ENCODE peak calls at places on chromosome 1, in nine cellular contexts. One of them, this sample, is unnamed.

GRCh38 chr1:46174448-46175231 is at the start of gene TSPAN1:
- DNase-seq in KBM-7: no peak
- DNase-seq in NCI-H2029: no peak
- DNase-seq in AG04450: no peak
- DNase-seq in stimulated activated CD4-positive, alpha-beta T cell treated with anti-CD3 and anti-CD28 coated beads, Interleukin-4, amount 100 ng/mL, for 48 hours: no peak
- DNase-seq in AG08396: peak; percentile 38
- DNase-seq in islet precursor cell: no peak
- DNase-seq in iris pigment epithelial cell: peak; percentile 23
- DNase-seq in activated CD4-positive, alpha-beta T cell treated with anti-CD3 and anti-CD28 coated beads, Interleukin-2, amount 50 U/mL, for 24 hours: no peak
- DNase-seq in this sample: no peak

GRCh38 chr1:204591473-204592090 is 75.4 kb downstream of the MDM4 start:
- DNase-seq in KBM-7: no peak
- DNase-seq in NCI-H2029: no peak
- DNase-seq in AG04450: peak; percentile 16
- DNase-seq in stimulated activated CD4-positive, alpha-beta T cell treated with anti-CD3 and anti-CD28 coated beads, Interleukin-4, amount 100 ng/mL, for 48 hours: no peak
- DNase-seq in AG08396: peak; percentile 56
- DNase-seq in islet precursor cell: no peak
- DNase-seq in iris pigment epithelial cell: peak; percentile 69
- DNase-seq in activated CD4-positive, alpha-beta T cell treated with anti-CD3 and anti-CD28 coated beads, Interleukin-2, amount 50 U/mL, for 24 hours: no peak
- DNase-seq in this sample: no peak

GRCh38 chr1:10867914-10868598 is 71.6 kb upstream of the CASZ1 start:
- DNase-seq in KBM-7: no peak
- DNase-seq in NCI-H2029: no peak
- DNase-seq in AG04450: no peak
- DNase-seq in stimulated activated CD4-positive, alpha-beta T cell treated with anti-CD3 and anti-CD28 coated beads, Interleukin-4, amount 100 ng/mL, for 48 hours: no peak
- DNase-seq in AG08396: no peak
- DNase-seq in islet precursor cell: no peak
- DNase-seq in iris pigment epithelial cell: no peak
- DNase-seq in activated CD4-positive, alpha-beta T cell treated with anti-CD3 and anti-CD28 coated beads, Interleukin-2, amount 50 U/mL, for 24 hours: no peak
- DNase-seq in this sample: no peak

GRCh38 chr1:163912491-163912890 is 590.7 kb downstream of the NUF2 start:
- DNase-seq in KBM-7: no peak
- DNase-seq in NCI-H2029: no peak
- DNase-seq in AG04450: no peak
- DNase-seq in stimulated activated CD4-positive, alpha-beta T cell treated with anti-CD3 and anti-CD28 coated beads, Interleukin-4, amount 100 ng/mL, for 48 hours: no peak
- DNase-seq in AG08396: no peak
- DNase-seq in islet precursor cell: no peak
- DNase-seq in iris pigment epithelial cell: no peak
- DNase-seq in activated CD4-positive, alpha-beta T cell treated with anti-CD3 and anti-CD28 coated beads, Interleukin-2, amount 50 U/mL, for 24 hours: no peak
- DNase-seq in this sample: no peak

GRCh38 chr1:234771642-234772344 is 161.8 kb upstream of the IRF2BP2 start:
- DNase-seq in KBM-7: peak; percentile 64
- DNase-seq in NCI-H2029: peak; percentile 48
- DNase-seq in AG04450: no peak
- DNase-seq in stimulated activated CD4-positive, alpha-beta T cell treated with anti-CD3 and anti-CD28 coated beads, Interleukin-4, amount 100 ng/mL, for 48 hours: no peak
- DNase-seq in AG08396: no peak
- DNase-seq in islet precursor cell: peak; percentile 76
- DNase-seq in iris pigment epithelial cell: no peak
- DNase-seq in activated CD4-positive, alpha-beta T cell treated with anti-CD3 and anti-CD28 coated beads, Interleukin-2, amount 50 U/mL, for 24 hours: no peak
- DNase-seq in this sample: no peak

GRCh38 chr1:17531682-17532487 is 7.6 kb upstream of the ARHGEF10L start:
- DNase-seq in KBM-7: no peak
- DNase-seq in NCI-H2029: peak; percentile 53
- DNase-seq in AG04450: no peak
- DNase-seq in stimulated activated CD4-positive, alpha-beta T cell treated with anti-CD3 and anti-CD28 coated beads, Interleukin-4, amount 100 ng/mL, for 48 hours: no peak
- DNase-seq in AG08396: no peak
- DNase-seq in islet precursor cell: peak; percentile 71
- DNase-seq in iris pigment epithelial cell: peak; percentile 26
- DNase-seq in activated CD4-positive, alpha-beta T cell treated with anti-CD3 and anti-CD28 coated beads, Interleukin-2, amount 50 U/mL, for 24 hours: no peak
- DNase-seq in this sample: no peak

GRCh38 chr1:65168867-65169266 is 20.9 kb downstream of the AK4 start:
- DNase-seq in KBM-7: no peak
- DNase-seq in NCI-H2029: no peak
- DNase-seq in AG04450: no peak
- DNase-seq in stimulated activated CD4-positive, alpha-beta T cell treated with anti-CD3 and anti-CD28 coated beads, Interleukin-4, amount 100 ng/mL, for 48 hours: no peak
- DNase-seq in AG08396: no peak
- DNase-seq in islet precursor cell: no peak
- DNase-seq in iris pigment epithelial cell: no peak
- DNase-seq in activated CD4-positive, alpha-beta T cell treated with anti-CD3 and anti-CD28 coated beads, Interleukin-2, amount 50 U/mL, for 24 hours: no peak
- DNase-seq in this sample: no peak

GRCh38 chr1:247864644-247865043 is 7.7 kb downstream of the TRIM58 start:
- DNase-seq in KBM-7: no peak
- DNase-seq in NCI-H2029: no peak
- DNase-seq in AG04450: no peak
- DNase-seq in stimulated activated CD4-positive, alpha-beta T cell treated with anti-CD3 and anti-CD28 coated beads, Interleukin-4, amount 100 ng/mL, for 48 hours: no peak
- DNase-seq in AG08396: no peak
- DNase-seq in islet precursor cell: no peak
- DNase-seq in iris pigment epithelial cell: no peak
- DNase-seq in activated CD4-positive, alpha-beta T cell treated with anti-CD3 and anti-CD28 coated beads, Interleukin-2, amount 50 U/mL, for 24 hours: no peak
- DNase-seq in this sample: no peak

GRCh38 chr1:38815903-38816627 is 43.5 kb downstream of the RRAGC start:
- DNase-seq in KBM-7: peak; percentile 90
- DNase-seq in NCI-H2029: no peak
- DNase-seq in AG04450: no peak
- DNase-seq in stimulated activated CD4-positive, alpha-beta T cell treated with anti-CD3 and anti-CD28 coated beads, Interleukin-4, amount 100 ng/mL, for 48 hours: no peak
- DNase-seq in AG08396: no peak
- DNase-seq in islet precursor cell: no peak
- DNase-seq in iris pigment epithelial cell: no peak
- DNase-seq in activated CD4-positive, alpha-beta T cell treated with anti-CD3 and anti-CD28 coated beads, Interleukin-2, amount 50 U/mL, for 24 hours: peak; percentile 2
- DNase-seq in this sample: peak; percentile 46

GRCh38 chr1:36321119-36321951 is 2.1 kb downstream of the EVA1B start:
- DNase-seq in KBM-7: no peak
- DNase-seq in NCI-H2029: no peak
- DNase-seq in AG04450: peak; percentile 80
- DNase-seq in stimulated activated CD4-positive, alpha-beta T cell treated with anti-CD3 and anti-CD28 coated beads, Interleukin-4, amount 100 ng/mL, for 48 hours: no peak
- DNase-seq in AG08396: peak; percentile 94
- DNase-seq in islet precursor cell: peak; percentile 94
- DNase-seq in iris pigment epithelial cell: peak; percentile 75
- DNase-seq in activated CD4-positive, alpha-beta T cell treated with anti-CD3 and anti-CD28 coated beads, Interleukin-2, amount 50 U/mL, for 24 hours: no peak
- DNase-seq in this sample: peak; percentile 49

GRCh38 chr1:202553560-202554038 is 156.7 kb downstream of the SYT2 start:
- DNase-seq in KBM-7: peak; percentile 69
- DNase-seq in NCI-H2029: no peak
- DNase-seq in AG04450: no peak
- DNase-seq in stimulated activated CD4-positive, alpha-beta T cell treated with anti-CD3 and anti-CD28 coated beads, Interleukin-4, amount 100 ng/mL, for 48 hours: no peak
- DNase-seq in AG08396: no peak
- DNase-seq in islet precursor cell: no peak
- DNase-seq in iris pigment epithelial cell: peak; percentile 81
- DNase-seq in activated CD4-positive, alpha-beta T cell treated with anti-CD3 and anti-CD28 coated beads, Interleukin-2, amount 50 U/mL, for 24 hours: no peak
- DNase-seq in this sample: no peak

GRCh38 chr1:6584126-6585080 is 4.6 kb downstream of the ZBTB48 start:
- DNase-seq in KBM-7: no peak
- DNase-seq in NCI-H2029: no peak
- DNase-seq in AG04450: no peak
- DNase-seq in stimulated activated CD4-positive, alpha-beta T cell treated with anti-CD3 and anti-CD28 coated beads, Interleukin-4, amount 100 ng/mL, for 48 hours: no peak
- DNase-seq in AG08396: no peak
- DNase-seq in islet precursor cell: no peak
- DNase-seq in iris pigment epithelial cell: no peak
- DNase-seq in activated CD4-positive, alpha-beta T cell treated with anti-CD3 and anti-CD28 coated beads, Interleukin-2, amount 50 U/mL, for 24 hours: no peak
- DNase-seq in this sample: no peak

GRCh38 chr1:228006034-228006792 is 585 bp upstream of the WNT3A start:
- DNase-seq in KBM-7: no peak
- DNase-seq in NCI-H2029: no peak
- DNase-seq in AG04450: no peak
- DNase-seq in stimulated activated CD4-positive, alpha-beta T cell treated with anti-CD3 and anti-CD28 coated beads, Interleukin-4, amount 100 ng/mL, for 48 hours: no peak
- DNase-seq in AG08396: no peak
- DNase-seq in islet precursor cell: peak; percentile 51
- DNase-seq in iris pigment epithelial cell: no peak
- DNase-seq in activated CD4-positive, alpha-beta T cell treated with anti-CD3 and anti-CD28 coated beads, Interleukin-2, amount 50 U/mL, for 24 hours: no peak
- DNase-seq in this sample: no peak

This sample was measured in GM12892.